ENCODE peak calls at places on chromosomes 7 and 10, in four cellular contexts. B is transverse colon, D is sigmoid colon, Y is A549. L is an unnamed sample.

GRCh38 chr7:100894860-100895700 is 608 bp downstream of the ACHE start:
- DNase-seq in B (peak), D (peak), Y (no peak), L (peak)

GRCh38 chr10:77182803-77183202 is 454.8 kb downstream of the KCNMA1 start:
- DNase-seq in B (no peak), D (no peak), Y (no peak), L (no peak)

GRCh38 chr7:10779465-10780399 is 193.9 kb upstream of the PHF14 start:
- DNase-seq in B (no peak), D (no peak), Y (no peak), L (peak)

GRCh38 chr10:112246-112645 is 23.0 kb upstream of the ZMYND11 start:
- DNase-seq in B (no peak), D (no peak), Y (no peak), L (no peak)

GRCh38 chr7:30788640-30789333 is 17.6 kb downstream of the MINDY4 start:
- DNase-seq in B (no peak), D (no peak), Y (no peak), L (no peak)

GRCh38 chr7:48360574-48360973 is 189.3 kb downstream of the ABCA13 start:
- DNase-seq in B (no peak), D (no peak), Y (no peak), L (no peak)

GRCh38 chr10:67697646-67698245 is 1.8 kb upstream of the CTNNA3 start:
- DNase-seq in B (no peak), D (no peak), Y (peak), L (peak)

GRCh38 chr7:66099551-66100407 is 14.9 kb upstream of the CRCP start:
- DNase-seq in B (peak), D (peak), Y (peak), L (peak)

GRCh38 chr7:151302531-151302930 is 39.1 kb upstream of the NUB1 start:
- DNase-seq in B (no peak), D (no peak), Y (no peak), L (peak)

GRCh38 chr7:155765458-155765857 is 46.8 kb downstream of the SHH start:
- DNase-seq in B (no peak), D (no peak), Y (no peak), L (no peak)

GRCh38 chr10:96130326-96130758 is 245 bp downstream of the ZNF518A start:
- DNase-seq in B (peak), D (peak), Y (peak), L (peak)

GRCh38 chr7:2209146-2209960 is 23.4 kb downstream of the MAD1L1 start:
- DNase-seq in B (peak), D (peak), Y (peak), L (peak)

GRCh38 chr10:36681751-36682633 is 443.4 kb upstream of the ANKRD30A start:
- DNase-seq in B (no peak), D (no peak), Y (no peak), L (no peak)

GRCh38 chr10:62589689-62590088 is 214.8 kb upstream of the ADO start:
- DNase-seq in B (no peak), D (no peak), Y (no peak), L (no peak)

GRCh38 chr7:156065400-156065799 is 253.1 kb upstream of the SHH start:
- DNase-seq in B (no peak), D (peak), Y (no peak), L (no peak)

GRCh38 chr10:93026072-93026471 is 34.5 kb upstream of the CYP26C1 start:
- DNase-seq in B (no peak), D (no peak), Y (no peak), L (no peak)

GRCh38 chr7:16652888-16653287 is 6.9 kb downstream of the BZW2 start:
- DNase-seq in B (no peak), D (no peak), Y (no peak), L (no peak)

GRCh38 chr10:79051766-79052165 is 17.0 kb upstream of the ZMIZ1 start:
- DNase-seq in B (no peak), D (peak), Y (no peak), L (no peak)

GRCh38 chr10:126247454-126247975 is 140.8 kb downstream of the ADAM12 start:
- DNase-seq in B (peak), D (peak), Y (peak), L (no peak)

GRCh38 chr10:110401401-110402076 is 96.2 kb upstream of the DUSP5 start:
- DNase-seq in B (no peak), D (no peak), Y (no peak), L (no peak)

GRCh38 chr7:85186083-85186520 is 754 bp downstream of the SEMA3D start:
- DNase-seq in B (peak), D (peak), Y (peak), L (no peak)

GRCh38 chr10:75497997-75498797 is 66.8 kb downstream of the LRMDA start:
- DNase-seq in B (no peak), D (peak), Y (no peak), L (no peak)

GRCh38 chr7:84509522-84509921 is 314.9 kb upstream of the SEMA3A start:
- DNase-seq in B (no peak), D (no peak), Y (no peak), L (no peak)

GRCh38 chr7:123797673-123798526 is 47.1 kb upstream of the HYAL4 start:
- DNase-seq in B (no peak), D (no peak), Y (peak), L (no peak)

GRCh38 chr10:18472977-18473376 is 178.4 kb downstream of the NSUN6 start:
- DNase-seq in B (no peak), D (no peak), Y (no peak), L (peak)

DNA sequence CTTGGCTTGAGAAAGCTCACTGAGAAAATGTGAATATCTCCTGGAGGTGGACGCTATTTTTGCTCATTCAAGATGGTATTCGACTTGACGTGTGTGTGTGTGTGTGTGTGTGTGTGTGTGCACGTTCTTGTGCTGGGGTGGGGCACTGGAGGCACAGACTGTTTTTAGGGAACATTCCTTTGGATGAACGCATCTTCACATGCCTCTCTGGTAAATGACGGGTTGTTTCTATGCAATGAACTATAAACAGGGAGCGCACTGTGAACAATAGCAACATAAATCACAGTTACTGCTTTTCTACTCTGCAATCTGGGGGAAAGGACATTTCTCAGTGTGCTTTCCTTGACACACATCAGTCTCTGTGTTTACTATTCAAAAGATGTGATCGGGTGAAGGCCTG is 120.0 kb upstream of the PITRM1 start:
- DNase-seq in B (peak), D (no peak), Y (no peak), L (no peak)
- TF ChIP-seq EP300 in B (peak), D (peak), Y (no peak), L (no peak)

GRCh38 chr10:86971146-86971991 is 3.1 kb downstream of the ADIRF start:
- DNase-seq in B (peak), D (peak), Y (peak), L (no peak)
- TF ChIP-seq EP300 in B (peak), D (peak), Y (no peak), L (no peak)

GRCh38 chr7:50690541-50691011 is 92.1 kb downstream of the GRB10 start:
- DNase-seq in B (no peak), D (no peak), Y (no peak), L (no peak)
- TF ChIP-seq EP300 in B (no peak), D (no peak), Y (no peak), L (no peak)

GRCh38 chr10:86436963-86437362 is 70.4 kb upstream of the GRID1 start:
- DNase-seq in B (no peak), D (no peak), Y (no peak), L (no peak)

GRCh38 chr10:86437447-86437846 is 70.9 kb upstream of the GRID1 start:
- DNase-seq in B (no peak), D (no peak), Y (no peak), L (no peak)

GRCh38 chr10:86440874-86441838 is 74.6 kb upstream of the GRID1 start:
- DNase-seq in B (no peak), D (no peak), Y (peak), L (no peak)

GRCh38 chr10:86439544-86439943 is 72.9 kb upstream of the GRID1 start:
- DNase-seq in B (peak), D (peak), Y (peak), L (no peak)

DNA sequence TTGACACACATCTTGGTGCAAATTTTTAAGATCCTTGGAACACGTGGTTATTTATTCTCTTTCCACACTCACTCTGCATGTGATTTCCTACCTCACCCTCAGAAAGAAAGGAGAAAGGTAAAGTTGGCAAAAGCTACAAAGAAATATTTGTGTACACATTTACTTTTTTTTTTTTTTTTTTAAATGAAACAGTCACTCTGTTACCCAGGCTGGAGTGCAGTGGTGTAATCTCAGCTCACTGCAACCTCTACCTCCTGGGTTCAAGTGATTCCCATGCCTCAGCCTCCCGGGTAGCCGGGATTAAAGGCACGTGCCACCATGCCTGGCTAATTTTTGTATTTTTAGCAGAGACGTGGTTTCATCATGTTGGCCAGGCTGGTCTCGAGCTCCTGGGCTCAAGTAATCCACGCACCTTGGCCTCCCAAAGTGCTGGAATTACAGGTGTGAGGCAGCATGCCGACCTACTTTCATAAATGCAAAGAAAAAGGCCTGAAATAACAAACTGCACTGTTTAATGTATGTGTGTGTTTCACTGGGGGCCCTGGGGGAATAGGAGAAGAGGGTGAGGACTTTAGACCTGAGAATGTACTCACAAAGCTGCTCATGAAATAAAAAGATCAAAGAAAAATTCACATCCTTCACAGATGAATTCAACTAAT is 71.6 kb upstream of the GRID1 start:
- DNase-seq in B (no peak), D (no peak), Y (no peak), L (no peak)
- TF ChIP-seq EP300 in B (no peak), D (no peak), Y (no peak), L (no peak)

DNA sequence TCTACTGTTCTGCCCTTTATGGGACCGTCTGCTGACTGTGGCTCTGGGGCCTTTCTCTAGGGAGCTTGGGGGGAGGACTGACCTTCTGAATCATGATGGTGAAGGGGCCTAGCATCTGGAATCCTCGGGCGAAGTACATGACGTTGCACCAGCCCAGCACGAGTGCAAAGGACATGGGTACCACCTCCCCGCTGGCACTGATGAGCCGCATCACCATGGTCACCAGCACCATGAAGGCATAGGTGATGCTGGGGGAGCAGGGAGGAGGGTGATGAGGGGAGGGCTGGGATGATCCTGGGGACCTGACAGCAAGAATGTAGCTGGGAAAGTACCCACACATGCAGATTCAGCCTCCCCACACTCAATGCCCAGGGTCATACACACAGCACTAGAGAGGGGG is 11.1 kb downstream of the TRPV6 start:
- DNase-seq in B (no peak), D (no peak), Y (no peak), L (no peak)
- TF ChIP-seq EP300 in B (no peak), D (no peak), Y (no peak), L (no peak)